ENCODE peak calls at places on chromosomes 13 and 19, in six cellular contexts. K is lower lobe of right lung, U is uterus, A is neuronal stem cell, T is ovary, D is GM23248. H is an unnamed sample.

GRCh38 chr19:3499738-3500428 is 591 bp downstream of the DOHH start:
- DNase-seq in K (no peak), D (peak), A (no peak), T (no peak), U (no peak), H (no peak)

GRCh38 chr19:47781590-47782318 is 3.3 kb downstream of the SELENOW start:
- DNase-seq in T (peak), A (no peak), U (peak), D (peak), K (no peak), H (no peak)

GRCh38 chr13:59261928-59262488 is 901.7 kb downstream of the DIAPH3 start:
- DNase-seq in U (no peak), K (no peak), D (no peak), T (no peak), A (no peak), H (no peak)

GRCh38 chr19:47521473-47522180 is 6.8 kb upstream of the NAPA start:
- DNase-seq in T (no peak), D (no peak), A (no peak), U (no peak), K (no peak), H (no peak)

GRCh38 chr19:41815301-41815700 is 18.9 kb downstream of the CEACAM3 start:
- DNase-seq in K (no peak), A (no peak), D (no peak), T (no peak), U (no peak), H (no peak)

GRCh38 chr13:96104516-96104915 is 14.6 kb downstream of the HS6ST3 start:
- DNase-seq in D (no peak), K (no peak), T (no peak), U (no peak), A (no peak), H (no peak)

GRCh38 chr13:82412749-82413148 is 1469.5 kb downstream of the SLITRK1 start:
- DNase-seq in K (no peak), T (no peak), A (no peak), U (no peak), D (no peak), H (no peak)

GRCh38 chr19:14446336-14447036 is 13.4 kb downstream of the PKN1 start:
- DNase-seq in D (no peak), U (no peak), K (no peak), A (no peak), T (no peak), H (no peak)

GRCh38 chr19:30228726-30229523 is 143.3 kb upstream of the ZNF536 start:
- DNase-seq in K (no peak), A (no peak), D (peak), T (no peak), U (no peak), H (peak)

GRCh38 chr13:65719831-65720230 is 1510.3 kb downstream of the PCDH9 start:
- DNase-seq in U (no peak), T (no peak), K (no peak), A (no peak), D (no peak), H (no peak)
- H3K4me3 ChIP-seq in U (no peak), T (no peak), K (no peak), A (no peak), D (no peak), H (no peak)

DNA sequence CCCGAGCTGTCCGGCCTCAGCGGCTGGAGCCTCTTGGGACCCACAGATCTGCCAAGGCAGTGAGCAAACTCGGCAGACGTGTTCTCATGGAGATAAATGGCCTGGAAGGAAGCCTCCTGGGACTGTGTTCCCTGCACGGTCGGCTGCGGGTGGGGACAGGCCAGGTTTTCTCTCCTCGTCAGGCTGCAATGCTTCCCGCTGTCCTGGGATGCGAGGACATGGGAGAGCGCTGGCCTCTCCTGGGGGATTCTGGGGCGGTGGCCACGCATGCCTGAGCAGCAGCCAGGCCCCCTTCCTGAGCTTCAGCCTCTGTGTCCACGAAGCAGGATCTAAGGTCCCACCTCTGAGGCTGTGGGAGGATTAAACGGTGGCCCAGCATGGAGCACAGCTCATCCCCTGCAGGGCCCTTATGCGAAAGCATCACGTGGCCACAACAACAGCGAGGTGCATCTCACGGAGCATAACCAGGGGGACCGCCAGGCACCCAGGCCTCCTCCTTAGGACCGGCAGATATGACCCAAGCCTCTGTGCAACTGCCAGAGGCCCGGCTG is 21.2 kb upstream of the C13orf46 start:
- DNase-seq in K (peak), A (no peak), T (no peak), U (no peak), D (no peak), H (no peak)
- H3K4me3 ChIP-seq in K (no peak), A (no peak), T (no peak), U (no peak), D (no peak), H (no peak)

DNA sequence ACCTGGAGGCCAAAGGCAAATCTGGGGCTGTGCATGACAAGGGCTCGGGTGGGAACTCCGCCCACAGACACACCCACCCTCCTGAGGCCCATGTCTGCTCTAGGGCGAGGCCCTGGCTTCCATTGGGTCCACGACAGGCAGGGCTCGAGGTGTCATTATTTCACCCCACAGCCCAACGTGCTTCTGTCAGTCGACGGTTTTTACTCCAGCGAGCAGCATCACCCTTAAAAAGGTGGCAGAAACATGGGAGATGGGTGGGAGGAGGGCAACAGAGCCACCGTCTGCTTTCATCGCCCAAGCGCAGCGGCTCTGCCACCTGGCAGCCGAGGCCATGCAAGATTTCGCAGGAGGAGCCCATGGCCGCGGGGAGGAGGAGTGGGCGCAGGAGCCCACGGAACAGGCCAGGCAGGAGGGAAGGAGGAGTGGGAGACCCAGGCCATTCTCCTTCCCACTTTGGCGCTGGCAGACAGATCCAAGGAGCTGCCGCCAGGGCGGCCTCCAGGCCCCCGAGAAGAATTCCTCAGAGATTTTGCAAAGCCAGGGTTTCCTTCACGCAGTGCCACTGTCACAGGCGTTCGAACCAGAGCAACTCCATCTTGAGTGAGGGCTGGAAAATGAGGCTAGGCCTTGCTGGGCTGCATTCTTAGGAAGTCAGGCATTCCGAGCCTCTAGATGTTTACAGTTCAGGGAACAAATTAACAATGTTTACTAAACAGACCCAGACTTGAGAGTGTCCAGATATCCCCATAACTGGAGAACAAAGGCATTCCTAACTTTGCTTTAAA is 49.3 kb upstream of the TUBGCP3 start:
- DNase-seq in A (no peak), D (no peak), U (no peak), K (peak), T (no peak), H (no peak)
- H3K4me3 ChIP-seq in A (no peak), D (no peak), U (no peak), K (no peak), T (no peak), H (no peak)

GRCh38 chr19:52451241-52451640 is 2.1 kb upstream of the ZNF578 start:
- DNase-seq in A (no peak), U (no peak), T (no peak), D (no peak), K (no peak), H (no peak)

DNA sequence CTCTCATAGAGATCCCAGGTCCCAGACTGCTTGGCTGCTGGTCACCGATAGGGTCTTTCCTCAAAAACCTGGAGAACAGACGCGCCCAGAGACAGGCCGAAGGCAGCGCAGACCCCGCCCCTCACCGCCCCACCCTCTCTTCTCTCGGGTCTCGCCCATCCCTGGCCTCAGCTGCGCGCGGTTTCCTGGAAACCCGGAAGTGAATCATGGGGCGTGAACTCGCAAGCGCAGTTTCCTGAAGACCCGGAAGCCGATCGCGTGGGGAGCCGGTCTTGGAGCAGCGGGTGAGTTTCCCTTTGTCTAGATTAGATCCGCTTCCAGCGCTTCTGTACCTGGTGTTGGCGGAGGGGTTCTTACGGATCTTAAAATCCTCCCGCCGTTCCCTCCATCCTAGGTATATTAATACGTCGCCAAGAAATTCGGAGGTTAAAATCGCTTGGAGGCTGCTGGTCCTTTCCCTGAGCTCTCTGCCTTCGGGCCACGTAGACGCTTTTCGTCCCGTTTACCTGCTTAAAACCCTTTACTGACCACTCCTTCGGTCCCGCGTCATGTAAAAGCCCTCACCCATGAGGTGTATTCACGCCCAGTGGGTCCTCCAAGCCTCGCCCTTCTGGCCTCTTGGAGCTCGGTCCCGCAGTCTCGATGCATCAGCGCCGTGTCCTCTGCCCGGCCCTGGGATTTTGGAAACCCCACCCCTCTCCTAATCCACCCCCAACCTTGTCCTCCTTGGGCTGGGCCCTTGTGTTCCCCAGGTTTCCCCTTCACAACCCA is at the start of gene ZNF578:
- DNase-seq in U (peak), K (peak), D (peak), T (peak), A (peak), H (peak)
- H3K4me3 ChIP-seq in U (peak), K (peak), D (peak), T (peak), A (peak), H (peak)

GRCh38 chr13:66567899-66568612 is 662.1 kb downstream of the PCDH9 start:
- DNase-seq in D (no peak), K (no peak), A (no peak), T (no peak), U (no peak), H (no peak)

GRCh38 chr13:66562054-66562453 is 668.1 kb downstream of the PCDH9 start:
- DNase-seq in T (no peak), D (no peak), A (no peak), U (no peak), K (no peak), H (no peak)

GRCh38 chr13:66563076-66563475 is 667.1 kb downstream of the PCDH9 start:
- DNase-seq in U (no peak), T (no peak), D (no peak), K (no peak), A (no peak), H (no peak)

GRCh38 chr13:66560991-66561390 is 669.1 kb downstream of the PCDH9 start:
- DNase-seq in T (no peak), D (no peak), K (no peak), U (no peak), A (no peak), H (no peak)

GRCh38 chr13:66565261-66565660 is 664.9 kb downstream of the PCDH9 start:
- DNase-seq in U (no peak), D (no peak), T (no peak), K (no peak), A (no peak), H (no peak)
- H3K4me3 ChIP-seq in U (no peak), D (no peak), T (no peak), K (no peak), A (no peak), H (no peak)

GRCh38 chr13:99741979-99742378 is 229.6 kb downstream of the ZIC5 start:
- DNase-seq in D (no peak), T (no peak), U (no peak), K (no peak), A (no peak), H (peak)
- H3K4me3 ChIP-seq in D (no peak), T (no peak), U (no peak), K (no peak), A (no peak), H (no peak)

DNA sequence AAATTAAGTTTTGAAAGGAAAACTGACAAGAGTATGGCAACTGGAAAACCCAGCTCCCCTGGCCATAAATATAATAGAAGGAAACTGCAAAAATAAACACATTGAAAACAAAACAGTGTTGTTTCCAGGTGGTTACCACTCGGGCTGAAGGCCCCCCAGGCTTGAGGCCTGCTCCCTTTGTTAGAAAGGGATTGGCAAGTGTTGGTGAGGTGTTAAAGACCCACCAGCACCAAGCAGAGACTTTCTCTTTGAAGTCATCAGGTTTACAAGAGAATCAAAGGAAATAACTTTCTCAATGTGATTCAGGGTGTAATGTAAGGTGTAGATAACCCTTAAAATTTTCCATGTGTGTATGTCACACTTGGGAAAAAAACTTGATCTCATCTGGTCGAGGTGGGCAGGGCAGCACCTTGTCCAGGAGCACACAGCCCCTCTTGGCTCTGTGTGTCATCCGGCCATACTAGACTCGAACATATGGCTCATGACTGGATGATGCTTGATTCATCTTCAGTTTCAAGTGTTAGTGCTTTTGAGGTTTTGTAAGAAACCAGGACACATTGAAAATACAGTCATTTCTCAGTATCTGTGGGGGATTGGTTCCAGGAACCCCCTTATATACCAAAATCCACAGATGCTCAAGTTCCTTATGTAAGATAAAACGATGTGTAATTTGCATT is 7.8 kb downstream of the ACTN4 start:
- DNase-seq in A (no peak), T (no peak), K (no peak), D (peak), U (no peak), H (no peak)
- H3K4me3 ChIP-seq in A (no peak), T (no peak), K (no peak), D (no peak), U (no peak), H (no peak)

GRCh38 chr13:94641432-94641941 is 39.8 kb downstream of the GPR180 start:
- DNase-seq in K (no peak), D (peak), T (no peak), A (no peak), U (no peak), H (peak)
- H3K4me3 ChIP-seq in K (no peak), D (peak), T (no peak), A (no peak), U (no peak), H (no peak)

GRCh38 chr13:74144269-74144668 is 10.1 kb upstream of the KLF12 start:
- DNase-seq in U (no peak), A (no peak), T (no peak), D (no peak), K (no peak), H (no peak)

GRCh38 chr13:74145249-74145970 is 11.2 kb upstream of the KLF12 start:
- DNase-seq in D (peak), K (no peak), A (no peak), T (peak), U (no peak), H (no peak)

DNA sequence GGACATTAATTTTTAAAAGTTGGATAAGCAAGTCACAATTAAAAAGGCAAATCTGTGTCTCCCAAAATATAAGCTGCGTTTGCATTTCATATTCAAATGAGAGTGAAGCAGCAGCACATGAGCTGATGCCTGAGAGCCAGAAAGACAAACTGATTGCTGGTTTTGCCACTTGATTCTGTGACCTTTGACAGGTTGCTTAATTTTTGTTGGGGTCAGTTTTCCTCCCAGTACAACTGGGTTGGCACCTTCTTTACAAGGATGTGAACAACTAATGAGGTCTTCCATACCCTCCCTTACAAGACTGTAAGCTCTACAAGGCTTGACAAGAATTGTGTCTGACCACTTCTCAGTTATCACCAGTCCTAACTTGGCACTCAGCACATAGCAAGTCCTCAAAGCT is 8.1 kb upstream of the KLF12 start:
- DNase-seq in K (no peak), U (no peak), A (no peak), T (no peak), D (no peak), H (no peak)
- H3K4me3 ChIP-seq in K (no peak), U (no peak), A (no peak), T (no peak), D (no peak), H (no peak)

GRCh38 chr13:93230466-93230865 is 3.9 kb downstream of the GPC6 start:
- DNase-seq in T (no peak), A (no peak), U (no peak), D (peak), K (no peak), H (no peak)
- H3K4me3 ChIP-seq in T (no peak), A (no peak), U (no peak), D (peak), K (no peak), H (no peak)

H was measured in SJSA1.